ENCODE peak calls at places on chromosomes 6 and 20, in eight cellular contexts. O is bronchial epithelial cell; D is BE2C; S is upper lobe of right lung; G is psoas muscle; L is CD8-positive, alpha-beta T cell; I is neural progenitor cell; X is foreskin fibroblast. W is an unnamed sample.
A peak's percentile ranks its signal among the peaks of the same experiment; 100 is the strongest.

GRCh38 chr6:50124572-50124971 is 74.8 kb upstream of the DEFB112 start:
- DNase-seq in O (no peak), D (no peak), S (no peak), G (no peak), L (no peak), I (no peak), X (no peak), W (no peak)

GRCh38 chr20:62607366-62608217 is 34.7 kb upstream of the SLCO4A1 start:
- DNase-seq in O (no peak), D (no peak), S (no peak), G (peak; percentile 12), L (no peak), I (no peak), X (no peak), W (no peak)

GRCh38 chr6:137692806-137693205 is 174.3 kb upstream of the TNFAIP3 start:
- DNase-seq in O (peak; percentile 80), D (no peak), S (no peak), G (no peak), L (no peak), I (no peak), X (peak; percentile 52), W (no peak)

GRCh38 chr6:168155193-168155592 is 76.2 kb upstream of the FRMD1 start:
- DNase-seq in O (peak; percentile 52), D (no peak), S (no peak), G (no peak), L (no peak), I (no peak), X (peak; percentile 45), W (no peak)

GRCh38 chr6:124869412-124869811 is 92.8 kb upstream of the RNF217 start:
- DNase-seq in O (no peak), D (no peak), S (no peak), G (no peak), L (no peak), I (no peak), X (no peak), W (no peak)

GRCh38 chr6:66526061-66526460 is 819.0 kb upstream of the EYS start:
- DNase-seq in O (no peak), D (no peak), S (no peak), G (no peak), L (no peak), I (no peak), X (peak; percentile 54), W (no peak)

GRCh38 chr6:74073429-74073828 is 377.4 kb downstream of the CD109 start:
- DNase-seq in O (peak; percentile 93), D (no peak), S (no peak), G (peak; percentile 14), L (no peak), I (no peak), X (peak; percentile 90), W (no peak)

GRCh38 chr20:31543966-31544598 is 29.8 kb downstream of the HM13 start:
- DNase-seq in O (peak; percentile 72), D (peak; percentile 29), S (no peak), G (no peak), L (no peak), I (no peak), X (peak; percentile 97), W (no peak)

GRCh38 chr6:7047071-7047470 is 60.7 kb upstream of the RREB1 start:
- DNase-seq in O (no peak), D (no peak), S (no peak), G (no peak), L (no peak), I (no peak), X (no peak), W (no peak)

GRCh38 chr6:166173292-166173951 is 5.8 kb upstream of the TBXT start:
- DNase-seq in O (no peak), D (peak; percentile 88), S (no peak), G (no peak), L (no peak), I (peak; percentile 29), X (no peak), W (no peak)

GRCh38 chr6:31737315-31738047 is 1.2 kb upstream of the CLIC1 start:
- DNase-seq in O (no peak), D (no peak), S (no peak), G (no peak), L (no peak), I (peak; percentile 87), X (peak; percentile 48), W (no peak)

GRCh38 chr6:162230147-162230752 is 497.3 kb downstream of the PRKN start:
- DNase-seq in O (no peak), D (peak; percentile 12), S (no peak), G (no peak), L (no peak), I (no peak), X (no peak), W (no peak)

GRCh38 chr6:170227521-170227983 is 63.3 kb downstream of the DLL1 start:
- DNase-seq in O (peak; percentile 46), D (no peak), S (peak; percentile 57), G (no peak), L (no peak), I (no peak), X (no peak), W (no peak)

GRCh38 chr6:122755901-122756300 is 23.6 kb upstream of the FABP7 start:
- DNase-seq in O (no peak), D (no peak), S (no peak), G (no peak), L (no peak), I (no peak), X (no peak), W (no peak)

GRCh38 chr20:50193851-50194830 is 3.5 kb downstream of the CEBPB start:
- DNase-seq in O (no peak), D (no peak), S (peak; percentile 78), G (peak; percentile 48), L (no peak), I (peak; percentile 27), X (peak; percentile 54), W (no peak)

GRCh38 chr20:50191566-50192363 is 1.1 kb downstream of the CEBPB start:
- DNase-seq in O (no peak), D (peak; percentile 77), S (peak; percentile 80), G (peak; percentile 53), L (peak; percentile 51), I (peak; percentile 84), X (peak; percentile 44), W (no peak)

GRCh38 chr20:50192364-50193168 is 1.9 kb downstream of the CEBPB start:
- DNase-seq in O (peak; percentile 81), D (peak; percentile 90), S (peak; percentile 92), G (peak; percentile 89), L (peak; percentile 78), I (peak; percentile 78), X (peak; percentile 88), W (no peak)

GRCh38 chr20:50194831-50195523 is 4.3 kb downstream of the CEBPB start:
- DNase-seq in O (no peak), D (no peak), S (no peak), G (peak; percentile 39), L (no peak), I (no peak), X (peak; percentile 53), W (no peak)

GRCh38 chr20:50193169-50193850 is 2.7 kb downstream of the CEBPB start:
- DNase-seq in O (no peak), D (no peak), S (no peak), G (no peak), L (no peak), I (no peak), X (peak; percentile 63), W (no peak)
- TF ChIP-seq CTCF in O (no peak), D (no peak), S (no peak), G (no peak), L (no peak), I (no peak), X (no peak), W (no peak)

GRCh38 chr6:21333715-21334114 is 259.8 kb upstream of the SOX4 start:
- DNase-seq in O (no peak), D (no peak), S (no peak), G (no peak), L (no peak), I (no peak), X (no peak), W (no peak)

GRCh38 chr6:21337263-21337662 is 256.3 kb upstream of the SOX4 start:
- DNase-seq in O (no peak), D (no peak), S (no peak), G (no peak), L (no peak), I (no peak), X (no peak), W (no peak)

GRCh38 chr6:21331221-21331620 is 262.3 kb upstream of the SOX4 start:
- DNase-seq in O (no peak), D (no peak), S (no peak), G (no peak), L (no peak), I (no peak), X (no peak), W (no peak)

GRCh38 chr6:21327326-21328140 is 266.0 kb upstream of the SOX4 start:
- DNase-seq in O (no peak), D (no peak), S (no peak), G (no peak), L (no peak), I (peak; percentile 39), X (no peak), W (no peak)

GRCh38 chr6:21332077-21332476 is 261.5 kb upstream of the SOX4 start:
- DNase-seq in O (no peak), D (no peak), S (no peak), G (no peak), L (no peak), I (no peak), X (no peak), W (no peak)
- TF ChIP-seq CTCF in O (no peak), D (peak; percentile 2), S (no peak), G (no peak), L (no peak), I (no peak), X (no peak), W (no peak)

DNA sequence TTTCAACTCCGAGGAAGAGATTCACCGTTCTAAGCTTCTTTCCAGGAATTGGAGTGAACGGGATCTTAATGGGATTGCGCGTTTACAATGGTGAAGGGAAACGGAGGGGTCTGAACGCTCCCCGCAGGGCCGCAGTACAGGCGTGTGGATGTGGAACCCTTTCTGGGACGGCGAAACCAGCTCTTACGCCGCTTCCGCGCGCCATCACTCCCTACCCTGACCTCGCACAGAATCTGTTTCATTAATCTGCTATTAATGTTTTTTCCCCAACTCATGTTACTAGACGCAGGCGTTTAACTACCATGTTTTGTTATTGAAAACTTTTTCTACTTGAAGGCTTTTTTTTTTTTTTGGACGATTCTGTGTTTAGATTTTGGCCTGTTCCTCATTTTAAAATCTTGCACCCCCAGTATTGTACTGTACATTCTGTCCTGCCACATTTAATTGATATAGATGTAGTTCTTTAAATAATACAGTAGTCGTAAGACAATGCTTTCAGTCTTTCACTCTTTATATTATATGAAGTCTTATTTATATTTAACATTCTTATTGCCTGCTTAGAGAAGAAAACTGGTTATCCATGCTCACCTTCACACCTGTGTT is 691 bp upstream of the SUPT3H start:
- DNase-seq in O (no peak), D (no peak), S (no peak), G (peak; percentile 32), L (no peak), I (peak; percentile 77), X (no peak), W (no peak)
- TF ChIP-seq CTCF in O (no peak), D (no peak), S (no peak), G (no peak), L (no peak), I (no peak), X (no peak), W (no peak)

DNA sequence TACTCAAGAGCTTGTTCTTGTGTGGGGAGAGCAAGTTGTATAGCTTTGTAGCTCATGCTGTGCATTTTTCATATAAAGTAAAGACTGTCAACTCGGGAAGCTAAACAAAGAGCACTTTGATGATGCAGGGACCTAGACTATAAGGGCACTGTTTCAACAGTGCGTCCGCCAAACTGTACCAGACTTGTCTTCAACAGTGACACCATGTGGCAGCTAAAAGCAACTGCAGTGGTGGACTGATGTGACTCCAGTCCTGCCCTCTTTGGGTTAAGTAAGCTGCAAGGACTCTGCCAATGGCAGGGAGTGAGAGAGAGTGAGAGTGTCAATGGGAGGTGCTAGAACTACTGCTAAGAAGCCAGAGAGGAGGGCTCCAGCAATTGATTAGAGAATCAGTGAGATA is 48.1 kb upstream of the MC3R start:
- DNase-seq in O (no peak), D (no peak), S (no peak), G (no peak), L (no peak), I (no peak), X (no peak), W (no peak)
- TF ChIP-seq CTCF in O (peak; percentile 18), D (peak; percentile 65), S (no peak), G (no peak), L (no peak), I (peak; percentile 51), X (peak; percentile 12), W (peak; percentile 14)